ENCODE peak calls at places on chromosomes 12 and 14, in nine cellular contexts. P is sigmoid colon; Z is naive thymus-derived CD4-positive, alpha-beta T cell; G is testis; R is A673; L is H9; B is cardiac muscle cell; N is RWPE2; C is aorta. A is an unnamed sample. For H3K4me1, the result is how much of the 10 kb centered on the place peaks cover.

GRCh38 chr12:41188841-41189394 is 798 bp downstream of the PDZRN4 start:
- DNase-seq in L (peak), C (peak), Z (no peak), G (peak), N (no peak), P (no peak), R (no peak), B (no peak), A (no peak)

GRCh38 chr12:81222841-81223595 is 145.1 kb downstream of the ACSS3 start:
- DNase-seq in R (peak), G (no peak), Z (no peak), L (no peak), B (no peak), C (no peak), N (no peak), P (no peak), A (no peak)

GRCh38 chr12:67750528-67751183 is 102.1 kb downstream of the DYRK2 start:
- DNase-seq in C (no peak), Z (no peak), L (no peak), N (no peak), P (no peak), G (no peak), B (no peak), R (no peak), A (no peak)

GRCh38 chr14:49966304-49966809 is 73.5 kb downstream of the ARF6 start:
- DNase-seq in G (no peak), B (no peak), L (no peak), Z (no peak), C (no peak), P (no peak), N (no peak), R (no peak), A (peak)

GRCh38 chr14:24392327-24393098 is 6.3 kb upstream of the NYNRIN start:
- DNase-seq in L (no peak), B (no peak), P (no peak), R (peak), Z (no peak), N (no peak), C (no peak), G (no peak), A (no peak)

GRCh38 chr14:38404616-38405015 is 148.7 kb upstream of the CLEC14A start:
- DNase-seq in N (no peak), G (no peak), Z (no peak), L (no peak), P (no peak), R (no peak), B (no peak), C (no peak), A (no peak)

GRCh38 chr14:38749936-38750335 is 353.1 kb downstream of the SEC23A start:
- DNase-seq in B (no peak), P (no peak), N (no peak), G (no peak), Z (no peak), R (no peak), L (no peak), C (no peak), A (no peak)

GRCh38 chr14:38098074-38098846 is 109.4 kb upstream of the SSTR1 start:
- DNase-seq in P (no peak), N (no peak), C (peak), G (no peak), R (no peak), L (no peak), Z (no peak), B (no peak), A (no peak)

GRCh38 chr12:64670039-64670438 is 59.7 kb downstream of the RASSF3 start:
- DNase-seq in N (no peak), R (no peak), G (no peak), P (no peak), B (no peak), Z (no peak), C (no peak), L (no peak), A (no peak)

GRCh38 chr12:22631863-22632463 is 7.0 kb downstream of the ETNK1 start:
- DNase-seq in C (no peak), R (peak), N (no peak), G (no peak), L (no peak), Z (peak), B (peak), P (no peak), A (no peak)

GRCh38 chr12:123983822-123984485 is 10.9 kb downstream of the ZNF664 start:
- DNase-seq in P (no peak), L (peak), B (peak), G (peak), N (no peak), Z (peak), R (peak), C (no peak), A (peak)

GRCh38 chr12:103571286-103571685 is 15.8 kb upstream of the STAB2 start:
- DNase-seq in N (no peak), B (peak), L (peak), P (no peak), G (peak), Z (no peak), C (no peak), R (peak), A (no peak)

GRCh38 chr12:24014240-24014639 is 64.8 kb upstream of the SOX5 start:
- DNase-seq in N (no peak), Z (no peak), P (no peak), C (no peak), L (no peak), G (no peak), R (no peak), B (no peak), A (no peak)

GRCh38 chr14:63342381-63342780 is 23.6 kb upstream of the GPHB5 start:
- DNase-seq in Z (no peak), P (no peak), R (peak), C (no peak), L (no peak), B (no peak), G (no peak), N (no peak), A (no peak)

GRCh38 chr14:98868846-98869245 is 403.2 kb downstream of the BCL11B start:
- DNase-seq in N (no peak), G (no peak), B (peak), C (no peak), R (no peak), P (no peak), L (no peak), Z (no peak), A (no peak)

GRCh38 chr12:3015356-3015755 is 56.2 kb downstream of the TEAD4 start:
- DNase-seq in Z (no peak), C (no peak), G (no peak), L (no peak), B (no peak), N (peak), R (no peak), P (no peak), A (no peak)

GRCh38 chr12:109192358-109192757 is 76.0 kb downstream of the ACACB start:
- DNase-seq in N (no peak), P (no peak), Z (no peak), R (no peak), B (no peak), C (no peak), L (no peak), G (no peak), A (no peak)

GRCh38 chr14:95318870-95319311 is 817 bp downstream of the CLMN start:
- DNase-seq in N (no peak), L (peak), Z (peak), R (peak), G (peak), P (no peak), B (no peak), C (no peak), A (no peak)

GRCh38 chr12:21828779-21829178 is 54.3 kb upstream of the KCNJ8 start:
- DNase-seq in R (no peak), G (no peak), B (no peak), Z (no peak), C (no peak), N (no peak), P (peak), L (no peak), A (no peak)

GRCh38 chr12:89082354-89082753 is 269.9 kb downstream of the DUSP6 start:
- DNase-seq in C (no peak), N (no peak), Z (no peak), G (no peak), L (no peak), B (no peak), P (no peak), R (peak), A (no peak)

GRCh38 chr12:95393191-95393790 is 80.7 kb upstream of the METAP2 start:
- DNase-seq in L (no peak), Z (no peak), B (no peak), R (no peak), N (no peak), C (no peak), G (no peak), P (no peak), A (no peak)

DNA sequence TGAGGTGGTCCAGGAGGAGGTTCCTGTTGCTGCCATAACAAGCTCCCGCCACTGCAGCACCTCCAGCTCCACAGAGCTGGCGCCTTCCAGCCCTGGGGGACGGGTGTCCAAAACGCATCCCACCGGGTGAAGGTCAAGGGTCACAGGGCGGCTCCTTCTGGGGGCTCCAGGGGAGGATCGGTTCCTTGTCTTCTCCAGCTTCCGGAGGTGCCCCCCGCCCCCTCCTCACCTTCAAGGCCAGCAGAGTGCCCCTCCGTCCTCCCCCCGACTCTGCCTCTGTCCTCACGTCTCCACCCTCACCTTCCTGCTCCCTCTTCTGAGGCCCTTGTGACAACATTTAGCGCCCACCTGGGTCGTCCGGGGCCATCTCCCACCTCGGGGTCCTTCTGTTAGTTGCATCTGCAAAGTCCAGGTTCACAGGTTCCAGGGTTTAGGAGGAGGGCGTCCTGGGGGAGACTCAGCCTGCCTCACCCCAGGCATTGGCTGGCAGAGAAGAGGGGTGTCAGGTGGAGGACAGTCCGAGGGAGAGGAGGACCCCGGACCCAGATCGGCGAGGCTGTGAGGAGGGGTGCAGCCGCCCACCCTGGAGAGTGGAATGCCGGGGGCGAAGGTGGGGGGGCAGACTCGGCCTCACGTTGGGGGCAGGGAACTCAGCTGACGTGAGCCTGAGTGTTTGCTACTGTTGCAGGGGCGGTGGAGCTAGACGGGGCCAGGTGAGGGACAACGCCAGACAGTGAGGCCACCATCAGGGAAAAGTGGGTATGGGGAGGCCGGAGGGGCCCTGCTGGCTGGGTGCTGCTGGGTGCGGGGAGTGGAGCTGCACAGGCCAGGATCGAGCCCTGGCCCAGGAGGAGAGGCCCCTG is 205.5 kb upstream of the C14orf180 start:
- DNase-seq in Z (no peak), P (no peak), B (no peak), C (peak), G (no peak), R (no peak), L (no peak), N (peak), A (peak)
- H3K4me1 ChIP-seq in Z (under half), P (under half), B (under half), C (under half), G (under half), R (under half), L (under half), N (under half), A (under half)

DNA sequence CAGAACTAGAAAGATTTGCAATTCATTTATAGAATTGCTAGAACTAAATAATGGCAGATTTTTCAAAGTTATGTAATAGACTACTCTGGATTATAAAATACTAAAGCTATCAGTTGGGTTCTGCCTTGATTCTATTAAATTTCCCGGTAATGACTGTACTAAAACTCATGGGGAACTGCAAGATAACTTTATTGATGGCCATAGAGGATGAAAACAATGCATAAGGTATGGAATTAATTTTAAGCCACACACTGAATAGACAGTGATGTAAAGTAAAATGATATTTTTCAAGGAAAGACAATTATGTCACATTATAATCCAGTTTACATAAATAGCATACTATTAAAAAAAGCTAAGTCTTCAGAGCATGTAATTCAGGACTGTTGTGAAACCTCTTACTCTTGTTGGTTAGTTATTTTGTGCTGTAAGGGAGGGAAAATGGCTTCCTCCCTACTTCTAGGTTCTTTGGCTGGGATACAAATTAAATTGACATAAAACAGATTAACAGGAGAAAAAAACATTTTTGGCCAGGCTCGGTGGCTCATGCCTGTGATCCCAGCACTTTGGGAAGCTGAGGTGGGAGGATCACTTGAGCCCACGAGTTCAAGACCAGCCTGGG is 134.4 kb upstream of the AMIGO2 start:
- DNase-seq in B (no peak), G (no peak), Z (no peak), N (no peak), R (no peak), L (no peak), P (no peak), C (no peak), A (no peak)
- H3K4me1 ChIP-seq in B (under half), G (under half), Z (under half), N (under half), R (under half), L (under half), P (under half), C (under half), A (under half)

GRCh38 chr12:87406926-87407325 is 622.3 kb downstream of the C12orf50 start:
- DNase-seq in C (no peak), L (no peak), Z (no peak), P (no peak), B (no peak), N (no peak), G (no peak), R (no peak), A (no peak)

DNA sequence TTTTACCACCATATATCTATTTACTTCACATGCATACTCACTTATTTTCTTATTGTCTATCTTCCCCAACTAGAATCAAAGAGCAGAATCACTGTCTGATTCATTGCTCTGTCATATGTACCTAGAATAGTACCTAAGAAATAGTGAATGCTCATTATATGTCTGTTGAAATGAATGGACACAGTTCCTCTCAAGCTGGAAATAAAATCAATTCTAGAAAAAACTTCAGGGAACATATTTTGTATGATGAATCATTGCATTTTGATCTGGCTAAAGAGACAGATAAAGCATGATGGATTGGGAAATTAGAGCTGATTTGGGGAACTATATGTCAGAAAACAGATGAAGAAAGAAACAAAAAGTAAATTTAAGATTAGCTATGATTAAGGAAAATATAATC is 623.3 kb downstream of the C12orf50 start:
- DNase-seq in L (no peak), R (no peak), P (no peak), N (no peak), B (no peak), C (no peak), G (no peak), Z (no peak), A (no peak)
- H3K4me1 ChIP-seq in L (under half), R (under half), P (under half), N (under half), B (under half), C (under half), G (under half), Z (under half), A (under half)

GRCh38 chr12:795305-795704 is 42.9 kb downstream of the WNK1 start:
- DNase-seq in N (no peak), B (no peak), C (no peak), P (no peak), Z (no peak), G (no peak), L (no peak), R (peak), A (no peak)

GRCh38 chr12:788288-788687 is 35.9 kb downstream of the WNK1 start:
- DNase-seq in C (no peak), L (no peak), B (no peak), Z (no peak), P (no peak), R (no peak), N (no peak), G (no peak), A (no peak)

GRCh38 chr12:793037-793436 is 40.7 kb downstream of the WNK1 start:
- DNase-seq in P (no peak), L (no peak), G (no peak), Z (no peak), N (no peak), C (no peak), R (no peak), B (no peak), A (no peak)

GRCh38 chr12:790253-790563 is 37.8 kb downstream of the WNK1 start:
- DNase-seq in Z (no peak), R (no peak), G (no peak), P (no peak), N (no peak), L (no peak), C (no peak), B (no peak), A (no peak)

GRCh38 chr12:790608-791007 is 38.2 kb downstream of the WNK1 start:
- DNase-seq in G (no peak), C (no peak), P (no peak), L (no peak), Z (no peak), R (no peak), B (no peak), N (no peak), A (no peak)
- H3K4me1 ChIP-seq in G (under half), C (under half), P (under half), L (under half), Z (under half), R (under half), B (under half), N (under half), A (under half)

DNA sequence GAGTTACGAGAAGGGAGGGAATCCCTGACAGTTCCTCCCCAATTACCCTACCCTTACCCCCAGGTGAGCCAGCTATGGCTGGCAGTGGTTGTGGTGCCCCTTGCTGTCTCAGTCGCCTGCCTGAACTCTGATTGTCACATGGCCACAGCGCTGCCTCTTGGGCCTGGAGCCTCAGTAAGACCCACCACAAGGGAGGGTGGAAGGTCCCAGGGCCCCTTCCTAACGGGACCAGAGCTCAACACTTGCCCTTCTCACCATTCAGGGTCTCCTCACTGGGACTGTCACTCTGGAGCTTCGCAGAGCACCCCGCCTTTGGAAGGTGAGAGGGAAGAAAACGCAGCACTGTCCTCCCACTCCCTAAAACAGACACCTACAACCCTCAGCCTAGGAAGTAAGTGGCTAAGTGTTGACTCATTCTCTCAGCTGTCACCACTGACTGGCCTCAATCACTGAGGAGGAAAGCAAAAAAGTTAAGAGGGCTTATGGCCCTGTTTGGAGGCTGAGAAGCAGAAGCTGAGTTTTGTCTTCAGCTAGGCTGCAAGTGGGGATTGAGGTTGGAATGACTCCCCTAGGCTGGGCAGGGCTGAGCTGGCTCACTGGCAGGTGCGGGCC is 1.0 kb downstream of the TMEM253 start:
- DNase-seq in L (no peak), G (no peak), B (no peak), N (no peak), Z (no peak), R (no peak), C (no peak), P (no peak), A (no peak)
- H3K4me1 ChIP-seq in L (under half), G (under half), B (under half), N (under half), Z (under half), R (under half), C (under half), P (under half), A (under half)

GRCh38 chr14:51962678-51963077 is 26.7 kb upstream of the RTRAF start:
- DNase-seq in G (no peak), B (no peak), N (no peak), L (no peak), P (no peak), R (peak), C (no peak), Z (no peak), A (no peak)
- H3K4me1 ChIP-seq in G (under half), B (under half), N (under half), L (under half), P (under half), R (under half), C (under half), Z (under half), A (under half)

GRCh38 chr14:67265131-67265530 is 23.9 kb downstream of the PALS1 start:
- DNase-seq in N (no peak), Z (no peak), C (no peak), G (no peak), R (no peak), L (no peak), P (no peak), B (no peak), A (no peak)
- H3K4me1 ChIP-seq in N (under half), Z (under half), C (under half), G (under half), R (half or more), L (under half), P (under half), B (under half), A (under half)